ENCODE peak calls at places on chromosomes 6 and 20, in four cellular contexts. M is GM12878, S is H1, F is K562. W is an unnamed sample.

GRCh38 chr6:14711704-14712397 is 534.0 kb upstream of the JARID2 start:
- DNase-seq in M (no peak), S (no peak), F (no peak), W (no peak)

GRCh38 chr20:56483970-56484369 is 15.5 kb downstream of the RTF2 start:
- DNase-seq in M (no peak), S (no peak), F (no peak), W (peak; percentile 86)

GRCh38 chr6:12851123-12851695 is 134.6 kb downstream of the PHACTR1 start:
- DNase-seq in M (no peak), S (no peak), F (no peak), W (no peak)

GRCh38 chr6:30837870-30838269 is 46.4 kb upstream of the DDR1 start:
- DNase-seq in M (no peak), S (no peak), F (no peak), W (no peak)

GRCh38 chr6:87945966-87946365 is 101.7 kb upstream of the SPACA1 start:
- DNase-seq in M (no peak), S (no peak), F (no peak), W (no peak)

GRCh38 chr6:31033075-31033474 is 22.8 kb downstream of the MUC22 start:
- DNase-seq in M (no peak), S (no peak), F (no peak), W (no peak)

GRCh38 chr20:63530788-63531160 is 6.4 kb downstream of the PTK6 start:
- DNase-seq in M (no peak), S (no peak), F (no peak), W (no peak)

GRCh38 chr6:44528716-44529115 is 141.2 kb downstream of the CDC5L start:
- DNase-seq in M (no peak), S (no peak), F (no peak), W (no peak)

GRCh38 chr6:168961257-168961656 is 292.4 kb downstream of the THBS2 start:
- DNase-seq in M (no peak), S (no peak), F (no peak), W (no peak)

GRCh38 chr20:25087186-25087929 is 5.4 kb upstream of the VSX1 start:
- DNase-seq in M (no peak), S (no peak), F (no peak), W (no peak)

GRCh38 chr6:131761762-131762067 is 46.1 kb upstream of the ENPP1 start:
- DNase-seq in M (no peak), S (no peak), F (no peak), W (no peak)

GRCh38 chr6:131762984-131763383 is 44.8 kb upstream of the ENPP1 start:
- DNase-seq in M (no peak), S (no peak), F (no peak), W (no peak)

GRCh38 chr6:131763749-131764148 is 44.1 kb upstream of the ENPP1 start:
- DNase-seq in M (no peak), S (no peak), F (no peak), W (no peak)

GRCh38 chr6:131758920-131759319 is 48.1 kb upstream of the CTAGE9 start:
- DNase-seq in M (no peak), S (no peak), F (no peak), W (no peak)

DNA sequence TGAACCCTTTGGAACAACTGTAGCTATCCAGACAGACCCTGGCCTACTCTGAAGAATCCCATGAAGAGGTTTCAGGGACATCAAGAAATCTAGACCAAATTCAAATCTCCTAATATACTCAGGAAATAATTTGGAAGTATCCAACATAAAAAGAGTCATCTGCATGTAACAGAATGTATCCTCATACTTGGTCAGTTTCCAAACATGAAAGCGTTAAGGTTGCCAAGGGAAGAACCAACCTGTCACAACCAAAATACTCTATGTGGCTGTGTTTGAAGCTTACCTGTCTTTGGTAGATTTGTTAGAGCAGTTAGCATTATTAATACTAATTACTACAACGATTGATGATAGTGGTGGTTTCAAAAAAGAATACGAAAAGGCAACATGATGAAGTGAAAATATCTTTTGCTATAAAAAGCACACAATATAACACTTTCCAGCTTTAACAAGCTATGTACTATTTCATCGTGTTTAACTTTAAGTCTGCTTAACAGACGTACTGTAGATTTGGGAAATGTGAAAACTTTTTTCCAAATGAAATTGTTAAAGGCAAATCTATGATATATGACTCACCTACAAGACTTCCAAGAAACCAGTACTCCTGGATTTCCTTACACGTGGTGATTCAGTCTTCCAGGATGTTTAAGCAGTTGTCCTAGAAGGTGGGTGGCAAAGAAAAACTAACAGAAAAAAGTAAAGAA is 46.6 kb upstream of the ENPP1 start:
- DNase-seq in M (no peak), S (no peak), F (no peak), W (no peak)
- TF ChIP-seq POLR2AphosphoS5 in M (no peak), S (no peak), F (no peak), W (no peak)

GRCh38 chr20:50828363-50829136 is 33.7 kb downstream of the BCAS4 start:
- DNase-seq in M (no peak), S (no peak), F (no peak), W (no peak)

GRCh38 chr20:50821994-50822393 is 27.1 kb downstream of the BCAS4 start:
- DNase-seq in M (no peak), S (no peak), F (no peak), W (no peak)

GRCh38 chr20:50824137-50824536 is 29.3 kb downstream of the BCAS4 start:
- DNase-seq in M (no peak), S (no peak), F (no peak), W (no peak)

GRCh38 chr20:50823319-50823718 is 28.5 kb downstream of the BCAS4 start:
- DNase-seq in M (no peak), S (no peak), F (no peak), W (no peak)

GRCh38 chr20:50826121-50826520 is 31.3 kb downstream of the BCAS4 start:
- DNase-seq in M (no peak), S (no peak), F (no peak), W (no peak)
- TF ChIP-seq GABPA in M (no peak), S (no peak), F (no peak), W (no peak)

DNA sequence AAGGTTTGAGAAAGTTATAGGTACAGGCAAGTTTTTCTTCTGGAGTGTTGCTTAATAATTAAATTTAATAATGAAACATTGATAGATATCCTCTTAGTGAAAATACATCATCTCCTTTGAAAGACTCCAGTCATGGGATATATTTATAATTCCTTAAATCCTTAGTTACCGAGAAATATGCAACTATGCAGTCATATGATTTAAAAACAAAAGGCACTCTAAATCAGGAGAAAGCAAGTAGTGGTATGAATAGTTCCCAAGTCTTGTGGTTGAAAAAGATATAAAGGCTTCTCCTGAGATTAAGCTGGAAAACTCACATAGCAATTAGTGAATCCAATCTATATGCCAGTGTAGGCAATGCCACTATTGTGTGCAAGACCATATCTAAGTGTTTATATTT is 475.4 kb downstream of the EYS start:
- DNase-seq in M (no peak), S (no peak), F (no peak), W (no peak)
- TF ChIP-seq POLR2AphosphoS5 in M (no peak), S (no peak), F (no peak), W (no peak)

DNA sequence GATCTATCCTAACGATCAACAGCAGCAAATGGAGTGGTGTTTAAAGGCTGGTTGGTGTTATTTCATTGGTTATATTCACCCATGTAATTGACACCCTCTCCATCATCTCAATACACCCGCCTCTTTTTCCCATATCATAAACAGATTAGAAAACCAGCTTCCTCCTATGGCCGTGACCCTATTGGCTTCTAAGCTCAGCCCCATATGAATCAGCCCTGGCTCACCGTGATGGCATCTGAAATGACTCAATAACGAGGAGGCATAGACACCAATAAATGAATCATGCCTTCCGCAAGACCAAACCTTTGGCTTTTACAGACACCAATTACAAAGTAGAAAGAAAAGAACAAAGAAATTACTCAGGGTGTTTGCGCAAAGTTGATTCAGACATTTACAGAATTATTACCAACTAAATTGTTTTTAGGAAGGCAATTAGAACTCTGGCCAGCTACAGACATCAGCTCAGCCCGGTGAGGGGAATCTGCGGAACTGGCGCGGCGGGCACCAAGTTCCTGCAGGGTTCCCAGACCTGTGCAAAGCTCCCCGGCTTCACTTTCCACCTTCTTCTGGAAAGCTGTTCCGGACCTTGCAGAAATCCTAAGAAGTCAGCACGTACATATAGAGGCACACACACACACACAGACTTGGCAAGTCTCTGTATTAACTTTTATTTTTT is 11.5 kb downstream of the PMEPA1 start:
- DNase-seq in M (no peak), S (no peak), F (no peak), W (no peak)
- TF ChIP-seq GABPA in M (no peak), S (no peak), F (no peak), W (no peak)

GRCh38 chr6:56172144-56172543 is 75.2 kb downstream of the COL21A1 start:
- DNase-seq in M (no peak), S (no peak), F (no peak), W (no peak)

GRCh38 chr6:56168601-56169000 is 78.8 kb downstream of the COL21A1 start:
- DNase-seq in M (no peak), S (no peak), F (no peak), W (no peak)

GRCh38 chr6:56176741-56177140 is 70.6 kb downstream of the COL21A1 start:
- DNase-seq in M (no peak), S (no peak), F (no peak), W (no peak)

GRCh38 chr6:56169366-56169765 is 78.0 kb downstream of the COL21A1 start:
- DNase-seq in M (no peak), S (no peak), F (no peak), W (no peak)

DNA sequence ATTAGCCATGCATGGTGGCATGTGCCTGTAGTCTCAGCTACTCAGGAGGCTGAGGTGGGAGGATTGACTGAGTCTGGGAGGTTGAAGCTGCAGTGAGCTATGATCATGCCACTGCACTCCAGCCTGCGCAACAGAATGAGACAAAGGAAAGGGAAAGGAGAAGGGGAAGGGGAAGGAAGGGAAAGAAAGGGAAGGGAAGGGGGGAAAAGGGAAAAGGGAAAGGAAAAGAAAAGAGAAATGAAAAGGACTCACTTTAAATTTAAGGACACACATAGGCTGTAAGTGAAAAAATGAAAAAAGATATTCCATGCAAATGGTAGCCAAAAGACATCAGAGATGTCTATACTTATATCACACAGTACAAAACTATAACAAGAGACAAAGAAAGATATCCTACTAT is 74.2 kb downstream of the COL21A1 start:
- DNase-seq in M (no peak), S (no peak), F (no peak), W (no peak)
- TF ChIP-seq POLR2AphosphoS5 in M (no peak), S (no peak), F (no peak), W (no peak)

DNA sequence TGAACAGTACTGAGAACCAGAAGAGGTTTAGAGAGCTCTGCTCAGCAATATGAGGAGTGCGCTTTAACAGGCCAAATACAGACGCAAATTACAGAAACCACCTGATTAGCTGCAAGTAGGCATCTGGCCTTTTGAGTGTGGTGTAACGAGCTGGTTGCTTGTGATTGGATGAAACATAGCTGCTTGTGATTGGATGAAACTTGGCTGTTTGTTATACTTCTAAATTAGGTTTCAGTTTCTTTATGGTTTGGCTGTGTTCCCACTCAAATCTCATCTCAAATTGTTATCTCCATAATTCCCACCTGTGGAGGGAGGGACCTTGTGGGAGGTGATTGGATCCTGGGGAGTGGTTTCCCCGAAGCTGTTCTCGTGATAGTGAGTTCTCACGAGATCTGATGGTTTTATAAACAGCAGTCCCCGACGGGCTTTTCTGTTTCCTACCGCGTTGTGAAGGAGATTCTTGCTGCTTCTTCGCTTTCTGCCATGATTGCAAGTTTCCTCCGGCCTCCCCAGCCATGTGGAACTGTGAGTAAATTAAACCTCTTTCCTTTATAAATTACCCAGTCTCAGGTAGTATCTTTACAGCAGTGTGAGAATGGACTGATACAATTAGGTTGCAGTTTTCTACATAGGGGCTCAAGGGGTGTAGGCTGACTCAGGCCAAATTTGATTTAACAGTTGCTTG is 655.9 kb upstream of the MAN1A1 start:
- DNase-seq in M (no peak), S (no peak), F (no peak), W (no peak)
- TF ChIP-seq GABPA in M (no peak), S (no peak), F (no peak), W (no peak)

GRCh38 chr6:75524322-75524972 is 30.8 kb upstream of the FILIP1 start:
- DNase-seq in M (no peak), S (no peak), F (no peak), W (no peak)
- TF ChIP-seq POLR2AphosphoS5 in M (no peak), S (no peak), F (no peak), W (no peak)

W was measured in HL-60.